ENCODE peak calls at places on chromosomes 13 and 19, in eight cellular contexts. I, O, K, D, X, P, A and N are unnamed samples. For H3K9me3, the result is how much of the 10 kb centered on the place peaks cover.

GRCh38 chr19:37972803-37973202 is 65.8 kb downstream of the SIPA1L3 start:
- DNase-seq in X (no peak), K (no peak), I (no peak), O (no peak), P (peak), A (no peak), D (no peak), N (no peak)

GRCh38 chr19:37594982-37595382 is 306 bp downstream of the ZNF540 start:
- DNase-seq in P (peak), A (peak), D (peak), O (no peak), I (peak), K (peak), X (peak), N (peak)

GRCh38 chr13:82358284-82358683 is 1524.0 kb downstream of the SLITRK1 start:
- DNase-seq in I (no peak), K (no peak), D (no peak), A (no peak), O (no peak), P (no peak), X (no peak), N (no peak)

GRCh38 chr19:2982983-2983350 is 5.6 kb downstream of the TLE6 start:
- DNase-seq in P (peak), A (peak), X (peak), K (peak), I (no peak), O (peak), D (peak), N (no peak)

GRCh38 chr13:30395192-30396158 is 26.8 kb upstream of the UBE2L5 start:
- DNase-seq in K (peak), I (peak), A (peak), D (peak), P (peak), X (peak), O (peak), N (peak)

GRCh38 chr13:41458939-41459753 is 1.8 kb downstream of the RGCC start:
- DNase-seq in O (peak), K (no peak), I (peak), X (peak), D (peak), A (no peak), P (no peak), N (peak)

GRCh38 chr19:44770550-44771257 is 7.0 kb upstream of the CBLC start:
- DNase-seq in K (peak), X (peak), P (peak), D (peak), I (peak), A (peak), O (peak), N (peak)

GRCh38 chr19:1538978-1539377 is 15.1 kb downstream of the PLK5 start:
- DNase-seq in D (no peak), A (no peak), I (no peak), O (no peak), X (no peak), P (no peak), K (no peak), N (no peak)

GRCh38 chr13:50318887-50319286 is 303.6 kb downstream of the KCNRG start:
- DNase-seq in I (no peak), X (no peak), O (no peak), A (no peak), P (no peak), D (no peak), K (no peak), N (no peak)

GRCh38 chr19:58350871-58351557 is 2.3 kb downstream of the A1BG start:
- DNase-seq in I (no peak), X (no peak), A (no peak), O (no peak), K (no peak), D (no peak), P (no peak), N (no peak)

GRCh38 chr13:73303858-73304257 is 245.1 kb downstream of the KLF5 start:
- DNase-seq in A (no peak), I (no peak), X (no peak), O (no peak), K (no peak), P (no peak), D (peak), N (no peak)

GRCh38 chr13:106484084-106484754 is 51.2 kb downstream of the EFNB2 start:
- DNase-seq in K (no peak), I (no peak), X (no peak), A (no peak), P (no peak), D (no peak), O (peak), N (no peak)

GRCh38 chr19:54837542-54837941 is 12.7 kb upstream of the KIR3DL2 start:
- DNase-seq in K (no peak), O (no peak), X (no peak), P (no peak), A (no peak), D (no peak), I (no peak), N (no peak)

GRCh38 chr19:48958006-48958405 is 3.3 kb downstream of the BAX start:
- DNase-seq in O (no peak), X (no peak), K (no peak), P (no peak), I (no peak), A (no peak), D (no peak), N (no peak)

GRCh38 chr19:38317104-38317612 is 1.4 kb upstream of the YIF1B start:
- DNase-seq in P (no peak), I (no peak), O (peak), X (no peak), K (no peak), D (no peak), A (no peak), N (peak)

GRCh38 chr13:99063952-99064351 is 86.1 kb upstream of the DOCK9 start:
- DNase-seq in P (no peak), D (peak), A (no peak), O (peak), K (no peak), I (no peak), X (no peak), N (no peak)

GRCh38 chr19:30719189-30719990 is 347.2 kb downstream of the ZNF536 start:
- DNase-seq in I (no peak), P (no peak), X (peak), A (peak), O (no peak), D (no peak), K (peak), N (peak)

GRCh38 chr13:77389617-77389984 is 62.7 kb upstream of the MYCBP2 start:
- DNase-seq in D (no peak), A (no peak), P (no peak), O (no peak), I (no peak), K (no peak), X (no peak), N (no peak)

GRCh38 chr13:34277971-34278370 is 460.0 kb downstream of the RFC3 start:
- DNase-seq in I (no peak), P (no peak), X (no peak), O (peak), A (no peak), K (no peak), D (no peak), N (no peak)

GRCh38 chr19:4759388-4760284 is 31.9 kb upstream of the FEM1A start:
- DNase-seq in P (peak), O (peak), K (peak), I (peak), X (peak), A (peak), D (peak), N (peak)

GRCh38 chr13:113816248-113816924 is 47.5 kb downstream of the GAS6 start:
- DNase-seq in A (no peak), I (no peak), D (peak), O (no peak), X (no peak), K (peak), P (no peak), N (peak)

GRCh38 chr19:48795855-48796142 is 15.0 kb downstream of the BCAT2 start:
- DNase-seq in P (no peak), O (no peak), X (peak), D (no peak), I (no peak), K (no peak), A (peak), N (no peak)

GRCh38 chr19:12035220-12036172 is at the start of gene ZNF433:
- DNase-seq in D (peak), O (peak), P (peak), K (peak), I (no peak), A (peak), X (peak), N (peak)
- H3K27ac ChIP-seq in D (peak), O (peak), P (peak), K (peak), I (no peak), A (peak), X (peak), N (peak)

DNA sequence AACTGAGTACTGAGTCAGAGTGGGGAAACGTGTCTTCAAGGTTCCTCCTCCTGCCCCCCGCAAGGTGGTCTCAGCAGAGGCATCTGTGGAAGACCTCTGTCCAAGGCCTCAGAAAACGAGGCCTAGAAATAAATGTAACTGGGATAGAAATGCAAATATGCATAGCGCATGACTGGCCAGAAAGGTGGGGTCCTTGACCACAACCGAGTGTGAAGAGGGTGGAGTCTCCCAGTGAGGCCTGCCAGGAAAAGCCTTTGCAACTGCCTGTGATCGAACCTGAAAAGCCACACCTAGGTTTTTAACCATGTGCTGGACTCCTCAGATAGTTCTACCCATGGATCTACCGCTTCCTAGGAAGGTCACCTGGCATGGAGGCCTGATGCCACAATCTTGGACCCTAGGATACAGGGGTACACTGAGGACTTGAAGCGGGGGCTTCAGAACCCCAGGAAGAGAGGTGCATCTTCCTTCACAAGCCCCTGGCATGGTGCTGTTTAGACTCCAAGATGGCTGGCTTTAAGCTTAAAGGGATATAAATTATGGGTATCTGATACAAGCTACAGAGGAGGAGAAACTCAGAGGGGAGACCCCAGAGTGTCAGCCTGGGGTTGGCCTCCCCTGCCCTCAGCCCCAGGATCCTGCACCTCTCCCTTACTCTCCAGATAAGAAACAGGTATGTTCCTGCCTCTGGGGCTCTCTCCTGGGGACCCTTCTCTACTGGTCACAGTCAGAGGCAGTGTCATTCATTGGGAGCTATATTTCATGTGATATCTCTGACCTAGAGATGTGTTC is 18.3 kb upstream of the SIGLEC6 start:
- DNase-seq in D (no peak), P (no peak), O (no peak), K (no peak), A (no peak), X (no peak), I (no peak), N (no peak)
- TF ChIP-seq POLR2A in D (no peak), P (no peak), O (no peak), K (no peak), A (no peak), X (no peak), I (no peak), N (no peak)

GRCh38 chr19:56096665-56097064 is 24.4 kb downstream of the ZNF787 start:
- DNase-seq in A (no peak), K (peak), X (no peak), P (no peak), D (no peak), I (no peak), O (no peak), N (no peak)
- H3K9me3 ChIP-seq in A (under half), K (under half), X (under half), P (under half), D (under half), I (under half), O (under half), N (under half)

DNA sequence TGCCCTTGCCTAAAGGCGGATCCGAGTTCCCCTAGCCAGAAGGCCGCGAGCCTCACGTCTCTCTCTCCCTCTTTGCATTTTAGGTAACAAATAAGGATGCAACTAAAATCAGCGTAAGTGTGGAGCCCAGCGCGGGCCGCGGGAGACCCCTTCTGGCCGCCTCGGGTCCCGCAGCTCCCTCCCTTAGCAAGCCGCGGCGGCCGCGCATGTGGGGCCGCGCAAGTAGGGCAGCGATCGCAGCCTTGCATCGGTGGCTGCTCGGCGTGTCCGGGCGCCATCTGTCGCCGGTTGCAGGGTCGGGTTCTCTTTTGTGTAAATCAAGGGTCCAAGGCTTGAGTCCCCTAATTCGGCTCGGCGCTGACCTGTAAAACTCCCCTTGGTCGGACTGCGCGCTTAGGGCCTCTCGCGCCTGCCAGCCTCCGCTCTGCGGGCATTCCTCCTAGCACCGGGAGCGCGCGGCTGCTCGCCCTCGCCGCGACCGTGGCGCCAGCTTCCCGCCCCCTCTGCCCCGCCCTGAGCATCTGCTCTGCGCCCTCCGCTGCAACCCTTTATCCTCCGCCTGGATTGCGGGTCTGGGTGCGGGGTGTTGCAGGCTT is 2.7 kb downstream of the VSTM2B start:
- DNase-seq in K (peak), P (no peak), O (peak), I (peak), X (peak), A (no peak), D (peak), N (peak)
- H3K27ac ChIP-seq in K (no peak), P (no peak), O (no peak), I (no peak), X (no peak), A (no peak), D (no peak), N (no peak)

GRCh38 chr19:12806242-12807131 is at the start of gene RNASEH2A:
- DNase-seq in X (peak), I (peak), K (peak), D (peak), P (peak), O (peak), A (peak), N (peak)
- TF ChIP-seq POLR2A in X (no peak), I (peak), K (peak), D (no peak), P (no peak), O (peak), A (no peak), N (no peak)

DNA sequence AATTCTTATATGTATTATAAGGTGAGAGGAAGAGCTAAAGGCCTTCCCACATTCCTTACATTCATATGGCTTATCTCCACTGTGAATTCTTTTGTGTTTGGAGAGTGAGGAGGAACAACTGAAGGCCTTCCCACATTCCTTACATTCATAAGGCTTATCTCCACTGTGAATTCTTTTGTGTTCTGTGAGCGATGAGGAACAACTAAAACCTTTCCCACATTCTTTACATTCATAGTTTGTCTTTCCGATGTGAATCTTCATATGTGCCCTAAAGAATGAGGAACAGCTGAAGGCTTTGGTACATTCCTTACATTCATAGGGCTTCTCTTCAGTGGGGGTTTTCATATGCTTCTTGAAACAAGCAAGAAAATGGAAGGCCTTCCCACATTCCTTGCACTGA is 13.3 kb downstream of the ZNF699 start:
- DNase-seq in D (no peak), K (no peak), A (no peak), O (no peak), I (no peak), P (no peak), X (no peak), N (no peak)
- H3K9me3 ChIP-seq in D (half or more), K (half or more), A (half or more), O (under half), I (half or more), P (half or more), X (half or more), N (half or more)